ENCODE peak calls at places on chromosomes 13 and 19, in seven cellular contexts. Y, P, J, S, R, Q and W are unnamed samples.

GRCh38 chr19:23867895-23868294 is 46.8 kb upstream of the ZNF726 start:
- DNase-seq in Y (no peak), P (no peak), J (no peak), S (no peak), R (no peak), Q (no peak), W (no peak)

GRCh38 chr13:75353786-75354193 is 128.2 kb downstream of the TBC1D4 start:
- DNase-seq in Y (no peak), P (no peak), J (no peak), S (no peak), R (no peak), Q (no peak), W (no peak)

GRCh38 chr19:20664917-20665781 is 3.8 kb upstream of the ZNF626 start:
- DNase-seq in Y (no peak), P (no peak), J (peak; percentile 29), S (no peak), R (peak; percentile 76), Q (no peak), W (no peak)

GRCh38 chr19:11684987-11685675 is 53.6 kb downstream of the ZNF823 start:
- DNase-seq in Y (no peak), P (no peak), J (no peak), S (no peak), R (no peak), Q (no peak), W (no peak)

GRCh38 chr19:48571378-48572162 is 19.6 kb downstream of the SULT2B1 start:
- DNase-seq in Y (no peak), P (no peak), J (no peak), S (no peak), R (no peak), Q (no peak), W (no peak)

GRCh38 chr13:110683203-110683883 is 22.6 kb downstream of the CARS2 start:
- DNase-seq in Y (no peak), P (no peak), J (no peak), S (no peak), R (no peak), Q (no peak), W (peak; percentile 21)

GRCh38 chr19:38713227-38713649 is 31.0 kb downstream of the CAPN12 start:
- DNase-seq in Y (no peak), P (no peak), J (peak; percentile 78), S (peak; percentile 73), R (no peak), Q (no peak), W (no peak)

GRCh38 chr13:33717775-33718174 is 100.2 kb upstream of the RFC3 start:
- DNase-seq in Y (no peak), P (no peak), J (no peak), S (no peak), R (no peak), Q (no peak), W (no peak)

GRCh38 chr13:60572003-60572792 is 175.2 kb downstream of the TDRD3 start:
- DNase-seq in Y (peak; percentile 30), P (no peak), J (no peak), S (no peak), R (no peak), Q (peak; percentile 58), W (no peak)

GRCh38 chr19:43774103-43774939 is 6.5 kb downstream of the KCNN4 start:
- DNase-seq in Y (no peak), P (peak; percentile 79), J (peak; percentile 68), S (no peak), R (no peak), Q (no peak), W (no peak)

GRCh38 chr19:17391371-17392151 is 2.4 kb downstream of the CCDC194 start:
- DNase-seq in Y (no peak), P (no peak), J (no peak), S (no peak), R (no peak), Q (no peak), W (no peak)

GRCh38 chr13:111508164-111508870 is 187.9 kb downstream of the TEX29 start:
- DNase-seq in Y (no peak), P (no peak), J (no peak), S (no peak), R (no peak), Q (no peak), W (no peak)

GRCh38 chr13:60654405-60654804 is 257.4 kb downstream of the TDRD3 start:
- DNase-seq in Y (no peak), P (no peak), J (peak; percentile 33), S (no peak), R (peak; percentile 79), Q (no peak), W (no peak)

GRCh38 chr19:46716013-46716671 is 772 bp downstream of the PRKD2 start:
- DNase-seq in Y (no peak), P (no peak), J (no peak), S (no peak), R (peak; percentile 80), Q (no peak), W (no peak)

GRCh38 chr19:44904426-44904994 is 1.1 kb upstream of the APOE start:
- DNase-seq in Y (no peak), P (no peak), J (no peak), S (no peak), R (no peak), Q (no peak), W (no peak)

GRCh38 chr19:31255174-31255862 is 93.9 kb downstream of the TSHZ3 start:
- DNase-seq in Y (no peak), P (no peak), J (no peak), S (no peak), R (no peak), Q (no peak), W (no peak)

GRCh38 chr19:20243629-20244028 is 76.6 kb downstream of the ZNF486 start:
- DNase-seq in Y (no peak), P (no peak), J (no peak), S (no peak), R (no peak), Q (no peak), W (no peak)

GRCh38 chr13:45055198-45055901 is 65.0 kb upstream of the GTF2F2 start:
- DNase-seq in Y (peak; percentile 44), P (no peak), J (no peak), S (no peak), R (no peak), Q (no peak), W (no peak)

GRCh38 chr19:5323475-5323811 is 17.2 kb downstream of the PTPRS start:
- DNase-seq in Y (no peak), P (no peak), J (no peak), S (no peak), R (no peak), Q (no peak), W (no peak)

GRCh38 chr13:98441056-98441676 is 135.7 kb downstream of the STK24 start:
- DNase-seq in Y (no peak), P (no peak), J (no peak), S (no peak), R (peak; percentile 53), Q (no peak), W (no peak)

GRCh38 chr13:36297600-36298338 is at the start of gene CCDC169:
- DNase-seq in Y (no peak), P (peak; percentile 60), J (peak; percentile 63), S (peak; percentile 41), R (peak; percentile 92), Q (peak; percentile 80), W (peak; percentile 67)

GRCh38 chr13:37929308-37929707 is 59.7 kb upstream of the TRPC4 start:
- DNase-seq in Y (no peak), P (no peak), J (no peak), S (no peak), R (no peak), Q (no peak), W (no peak)

DNA sequence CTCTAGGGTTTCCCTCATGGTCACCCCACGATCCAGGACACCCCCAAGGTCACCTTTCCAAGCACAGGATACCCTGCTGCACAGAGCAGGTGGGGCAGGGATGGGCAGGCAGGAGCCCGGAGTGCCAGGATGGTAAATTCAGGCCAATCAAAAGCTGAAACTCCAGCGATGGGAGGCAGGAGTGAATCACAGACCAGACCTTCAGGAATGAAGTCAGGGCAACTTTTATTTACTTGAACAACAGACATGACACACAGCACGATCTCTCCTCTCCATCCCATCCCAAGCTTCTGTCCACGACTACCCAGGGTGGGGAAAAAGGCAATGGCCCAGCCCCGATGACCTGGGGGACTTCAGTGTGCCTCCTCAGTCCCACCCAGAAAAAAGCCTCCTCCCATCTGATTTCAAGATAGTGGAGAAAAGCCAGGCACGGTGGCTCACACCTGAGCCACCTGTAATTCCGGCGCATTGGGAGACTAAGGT is 39.1 kb downstream of the ZSWIM4 start:
- DNase-seq in Y (no peak), P (no peak), J (no peak), S (no peak), R (peak; percentile 77), Q (no peak), W (no peak)
- H3K4me1 ChIP-seq in Y (peaks cover 24% of the 10 kb centered on the region), P (peaks cover 16% of the 10 kb centered on the region), J (peaks cover 70% of the 10 kb centered on the region), S (peaks cover 54% of the 10 kb centered on the region), R (no peaks in the 10 kb centered on the region), Q (peaks cover 5% of the 10 kb centered on the region), W (peaks cover 57% of the 10 kb centered on the region)

DNA sequence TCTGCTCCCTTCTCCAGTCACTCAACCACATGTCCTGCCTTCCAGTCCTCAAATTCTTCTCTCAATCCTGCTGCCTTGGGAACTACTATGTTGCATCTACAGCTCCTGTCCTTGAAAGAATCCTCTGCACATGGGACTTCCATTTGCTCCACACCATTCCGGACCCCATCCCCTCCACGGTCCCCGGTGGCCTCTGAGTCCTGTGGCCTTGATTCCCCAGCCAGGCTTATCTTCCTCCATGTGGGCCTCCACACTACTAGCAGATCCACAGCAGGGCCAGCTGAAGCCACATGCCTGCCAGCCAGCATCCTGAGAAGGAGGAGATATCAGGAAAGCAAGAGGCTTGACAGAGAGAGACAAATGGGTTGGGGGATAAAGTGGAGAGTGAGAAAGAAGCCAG is 1323.8 kb downstream of the UQCRFS1 start:
- DNase-seq in Y (no peak), P (no peak), J (no peak), S (no peak), R (no peak), Q (no peak), W (no peak)
- H3K9me3 ChIP-seq in Y (peaks cover 8% of the 10 kb centered on the region), P (peaks cover 6% of the 10 kb centered on the region), J (no peaks in the 10 kb centered on the region), S (no peaks in the 10 kb centered on the region), R (no peaks in the 10 kb centered on the region), Q (peaks cover 20% of the 10 kb centered on the region), W (no peaks in the 10 kb centered on the region)

GRCh38 chr19:56273563-56274117 is 1.1 kb downstream of the EDDM13 start:
- DNase-seq in Y (no peak), P (no peak), J (no peak), S (no peak), R (no peak), Q (no peak), W (no peak)
- H3K27me3 ChIP-seq in Y (no peaks in the 10 kb centered on the region), P (no peaks in the 10 kb centered on the region), J (no peaks in the 10 kb centered on the region), S (no peaks in the 10 kb centered on the region), R (no peaks in the 10 kb centered on the region), Q (no peaks in the 10 kb centered on the region), W (no peaks in the 10 kb centered on the region)

GRCh38 chr13:113204378-113204734 is 4.1 kb downstream of the PCID2 start:
- DNase-seq in Y (no peak), P (no peak), J (no peak), S (no peak), R (no peak), Q (no peak), W (no peak)

GRCh38 chr13:113207890-113208423 is 512 bp downstream of the PCID2 start:
- DNase-seq in Y (no peak), P (no peak), J (peak; percentile 35), S (no peak), R (peak; percentile 86), Q (no peak), W (no peak)

GRCh38 chr13:113205428-113205931 is 3.0 kb downstream of the PCID2 start:
- DNase-seq in Y (no peak), P (no peak), J (no peak), S (no peak), R (no peak), Q (no peak), W (no peak)

GRCh38 chr13:113202912-113203311 is 5.6 kb downstream of the PCID2 start:
- DNase-seq in Y (no peak), P (no peak), J (no peak), S (no peak), R (no peak), Q (no peak), W (no peak)

GRCh38 chr13:113203507-113204377 is 4.7 kb downstream of the PCID2 start:
- DNase-seq in Y (no peak), P (no peak), J (peak; percentile 64), S (no peak), R (no peak), Q (no peak), W (no peak)
- H3K4me1 ChIP-seq in Y (peaks cover 25% of the 10 kb centered on the region), P (peaks cover 9% of the 10 kb centered on the region), J (peaks cover 94% of the 10 kb centered on the region), S (peaks cover 16% of the 10 kb centered on the region), R (no peaks in the 10 kb centered on the region), Q (no peaks in the 10 kb centered on the region), W (peaks cover 35% of the 10 kb centered on the region)